ENCODE peak calls at places on chromosomes 4 and X, in eight cellular contexts. N is IMR-90, H is A549, T is vagina, U is adrenal gland, B is tibial nerve, X is ovary, R is esophagus squamous epithelium. P is an unnamed sample.

GRCh38 chrX:153623310-153624029 is 23.5 kb upstream of the DUSP9 start:
- DNase-seq in N (no peak), H (no peak), T (no peak), U (no peak), B (no peak), X (no peak), R (no peak), P (no peak)

GRCh38 chr4:8843597-8843996 is 28.0 kb downstream of the HMX1 start:
- DNase-seq in N (no peak), H (no peak), T (no peak), U (no peak), B (no peak), X (no peak), R (no peak), P (no peak)

GRCh38 chr4:40057540-40058091 is 966 bp downstream of the N4BP2 start:
- DNase-seq in N (peak; percentile 96), H (peak; percentile 95), T (peak; percentile 96), U (peak; percentile 96), B (peak; percentile 76), X (peak; percentile 73), R (peak; percentile 17), P (peak; percentile 76)

GRCh38 chrX:149472620-149473019 is 32.5 kb downstream of the IDS start:
- DNase-seq in N (no peak), H (no peak), T (no peak), U (no peak), B (no peak), X (no peak), R (no peak), P (no peak)

GRCh38 chrX:153516055-153516454 is 1.4 kb upstream of the ATP2B3 start:
- DNase-seq in N (peak; percentile 11), H (no peak), T (no peak), U (no peak), B (no peak), X (no peak), R (no peak), P (no peak)

GRCh38 chr4:27181672-27182071 is 321.0 kb downstream of the STIM2 start:
- DNase-seq in N (no peak), H (no peak), T (no peak), U (no peak), B (no peak), X (no peak), R (no peak), P (no peak)

GRCh38 chrX:153336128-153336894 is 2.4 kb downstream of the ZNF275 start:
- DNase-seq in N (no peak), H (no peak), T (no peak), U (no peak), B (no peak), X (no peak), R (no peak), P (no peak)

GRCh38 chrX:20361081-20361889 is 94.6 kb upstream of the RPS6KA3 start:
- DNase-seq in N (peak; percentile 53), H (no peak), T (no peak), U (peak; percentile 49), B (peak; percentile 31), X (no peak), R (no peak), P (peak; percentile 5)

GRCh38 chr4:149063007-149063406 is 620.8 kb upstream of the NR3C2 start:
- DNase-seq in N (no peak), H (no peak), T (no peak), U (no peak), B (no peak), X (no peak), R (no peak), P (no peak)

GRCh38 chr4:168437192-168437938 is 42.9 kb downstream of the DDX60L start:
- DNase-seq in N (no peak), H (no peak), T (no peak), U (no peak), B (no peak), X (no peak), R (no peak), P (no peak)

GRCh38 chr4:95548738-95549245 is at the start of gene UNC5C:
- DNase-seq in N (no peak), H (no peak), T (peak; percentile 95), U (peak; percentile 94), B (peak; percentile 59), X (peak; percentile 55), R (no peak), P (no peak)

GRCh38 chr4:176611351-176611750 is 181.4 kb downstream of the VEGFC start:
- DNase-seq in N (peak; percentile 15), H (no peak), T (no peak), U (no peak), B (no peak), X (no peak), R (no peak), P (no peak)

GRCh38 chr4:141020801-141021261 is 112.4 kb downstream of the RNF150 start:
- DNase-seq in N (peak; percentile 68), H (no peak), T (no peak), U (no peak), B (no peak), X (no peak), R (no peak), P (no peak)

GRCh38 chr4:5615496-5616075 is 92.8 kb downstream of the EVC2 start:
- DNase-seq in N (no peak), H (no peak), T (no peak), U (no peak), B (no peak), X (no peak), R (no peak), P (no peak)

GRCh38 chrX:10582945-10583344 is 37.4 kb downstream of the MID1 start:
- DNase-seq in N (peak; percentile 73), H (no peak), T (no peak), U (no peak), B (no peak), X (no peak), R (no peak), P (no peak)

GRCh38 chr4:147772056-147772455 is 40.2 kb downstream of the ARHGAP10 start:
- DNase-seq in N (no peak), H (no peak), T (no peak), U (no peak), B (no peak), X (no peak), R (no peak), P (peak; percentile 33)

GRCh38 chrX:139446832-139447231 is 83.7 kb upstream of the F9 start:
- DNase-seq in N (no peak), H (no peak), T (no peak), U (no peak), B (no peak), X (no peak), R (no peak), P (no peak)

GRCh38 chr4:150769845-150770244 is 187.9 kb downstream of the MAB21L2 start:
- DNase-seq in N (no peak), H (no peak), T (no peak), U (no peak), B (no peak), X (no peak), R (no peak), P (no peak)

GRCh38 chrX:151563449-151563848 is at the start of gene PASD1:
- DNase-seq in N (no peak), H (no peak), T (no peak), U (no peak), B (no peak), X (no peak), R (no peak), P (no peak)

GRCh38 chr4:88818650-88819470 is 121.2 kb upstream of the NAP1L5 start:
- DNase-seq in N (peak; percentile 59), H (peak; percentile 10), T (no peak), U (peak; percentile 77), B (peak; percentile 46), X (peak; percentile 34), R (no peak), P (no peak)

GRCh38 chr4:88822034-88822433 is 124.4 kb upstream of the NAP1L5 start:
- DNase-seq in N (no peak), H (no peak), T (no peak), U (no peak), B (no peak), X (no peak), R (no peak), P (no peak)

GRCh38 chr4:88827442-88827841 is 129.8 kb upstream of the NAP1L5 start:
- DNase-seq in N (peak; percentile 4), H (no peak), T (no peak), U (no peak), B (no peak), X (no peak), R (no peak), P (no peak)

GRCh38 chr4:88820723-88821368 is 123.2 kb upstream of the NAP1L5 start:
- DNase-seq in N (peak; percentile 2), H (no peak), T (no peak), U (no peak), B (no peak), X (no peak), R (no peak), P (no peak)

GRCh38 chr4:88823058-88823919 is 125.7 kb upstream of the NAP1L5 start:
- DNase-seq in N (peak; percentile 98), H (peak; percentile 48), T (peak; percentile 98), U (peak; percentile 95), B (peak; percentile 85), X (peak; percentile 93), R (peak; percentile 24), P (peak; percentile 85)
- TF ChIP-seq POLR2A in N (peak; percentile 79), H (peak; percentile 45), T (peak; percentile 56), U (peak; percentile 81), B (peak; percentile 69), X (peak; percentile 57), R (peak; percentile 65), P (peak; percentile 49)

DNA sequence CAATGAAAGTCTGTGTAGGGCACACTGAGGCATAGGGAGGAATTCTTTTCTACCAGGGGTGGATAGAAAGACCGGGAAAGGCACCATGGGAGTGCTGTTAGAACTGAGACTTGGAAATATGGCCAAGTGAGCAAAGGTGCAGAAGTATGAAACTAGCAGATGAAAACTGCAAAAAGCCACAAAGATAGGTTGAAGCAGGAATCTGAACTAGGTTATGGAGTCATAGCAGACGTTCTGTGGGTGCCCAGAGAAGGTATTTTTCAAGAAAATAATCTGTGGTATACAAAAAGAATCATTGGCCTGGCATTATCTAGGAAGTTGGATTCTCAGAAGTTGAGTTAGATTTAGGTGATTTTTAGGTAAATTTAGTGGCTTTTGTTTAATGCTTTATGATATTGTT is 48.5 kb downstream of the SMAD1 start:
- DNase-seq in N (no peak), H (no peak), T (no peak), U (no peak), B (no peak), X (no peak), R (no peak), P (no peak)
- H3K4me1 ChIP-seq in N (peaks cover 5% of the 10 kb centered on the region), H (peaks cover 3% of the 10 kb centered on the region), T (peaks cover 33% of the 10 kb centered on the region), U (no peaks in the 10 kb centered on the region), B (no peaks in the 10 kb centered on the region), X (peaks cover 4% of the 10 kb centered on the region), R (peaks cover 62% of the 10 kb centered on the region), P (peaks cover 36% of the 10 kb centered on the region)

GRCh38 chr4:153489856-153490558 is 23.8 kb downstream of the TMEM131L start:
- DNase-seq in N (peak; percentile 59), H (no peak), T (no peak), U (no peak), B (no peak), X (no peak), R (no peak), P (no peak)
- TF ChIP-seq POLR2A in N (no peak), H (no peak), T (no peak), U (no peak), B (no peak), X (no peak), R (no peak), P (no peak)

DNA sequence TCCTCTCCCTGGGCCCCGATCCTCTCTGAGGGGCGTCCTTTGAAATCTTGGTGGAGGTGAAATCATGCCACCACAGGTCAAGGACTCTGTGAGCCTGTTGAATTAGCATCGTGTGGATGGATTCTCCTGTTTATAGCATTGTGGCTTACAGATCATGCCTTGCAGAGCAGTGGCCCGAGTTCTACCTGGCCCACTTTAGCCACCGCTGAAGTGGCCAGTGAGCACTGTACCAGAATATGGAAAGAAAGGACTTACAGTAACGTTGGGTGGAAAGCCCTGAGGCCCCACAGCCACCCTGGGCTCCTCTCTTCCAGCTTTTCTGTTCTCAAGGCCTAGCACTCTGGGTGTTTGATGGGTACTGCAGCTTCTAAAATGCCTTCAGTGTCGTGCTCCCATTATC is 35.3 kb downstream of the NPFFR2 start:
- DNase-seq in N (no peak), H (no peak), T (no peak), U (no peak), B (no peak), X (no peak), R (no peak), P (no peak)
- H3K4me1 ChIP-seq in N (no peaks in the 10 kb centered on the region), H (no peaks in the 10 kb centered on the region), T (no peaks in the 10 kb centered on the region), U (no peaks in the 10 kb centered on the region), B (no peaks in the 10 kb centered on the region), X (no peaks in the 10 kb centered on the region), R (no peaks in the 10 kb centered on the region), P (no peaks in the 10 kb centered on the region)